ENCODE peak calls at places on chromosomes 6 and 20, in nine cellular contexts. J is ovary, T is lower leg skin, H is endothelial cell of umbilical vein, Q is heart left ventricle, V is A549, P is tibial nerve, Z is erythroblast, W is IMR-90. L is an unnamed sample.

GRCh38 chr6:156379946-156380707 is 397.1 kb upstream of the ARID1B start:
- DNase-seq in J (no peak), Z (no peak), V (no peak), Q (no peak), P (no peak), T (no peak), W (peak; percentile 59), H (peak; percentile 69), L (peak; percentile 32)

GRCh38 chr6:140138311-140138994 is 764.0 kb upstream of the CITED2 start:
- DNase-seq in H (peak; percentile 70), T (no peak), V (no peak), Z (no peak), J (no peak), Q (peak; percentile 19), W (no peak), P (no peak), L (no peak)

GRCh38 chr6:109002100-109002697 is 92.4 kb downstream of the SESN1 start:
- DNase-seq in W (peak; percentile 8), J (no peak), P (no peak), Q (no peak), T (no peak), H (no peak), V (no peak), Z (no peak), L (peak; percentile 34)

GRCh38 chr20:21101453-21102251 is 4.5 kb downstream of the LINC00237 start:
- DNase-seq in W (no peak), T (peak; percentile 86), Z (no peak), P (no peak), V (no peak), Q (no peak), J (peak; percentile 17), H (no peak), L (no peak)

GRCh38 chr20:50111120-50111828 is 1.7 kb downstream of the UBE2V1 start:
- DNase-seq in W (peak; percentile 73), J (no peak), T (peak; percentile 57), P (no peak), Z (peak; percentile 96), Q (no peak), H (no peak), V (no peak), L (no peak)

GRCh38 chr6:148221580-148221979 is 121.1 kb upstream of the SASH1 start:
- DNase-seq in Q (no peak), J (no peak), H (no peak), P (no peak), V (no peak), T (no peak), W (peak; percentile 24), Z (no peak), L (no peak)

GRCh38 chr6:43187821-43188220 is 5.8 kb downstream of the CUL9 start:
- DNase-seq in Z (no peak), J (no peak), Q (no peak), P (no peak), H (no peak), T (no peak), W (no peak), V (no peak), L (no peak)

GRCh38 chr6:155388546-155388945 is 67.1 kb downstream of the NOX3 start:
- DNase-seq in Q (no peak), H (no peak), T (no peak), P (no peak), W (peak; percentile 43), V (no peak), J (no peak), Z (no peak), L (no peak)

GRCh38 chr6:37731888-37732287 is 34.2 kb upstream of the MDGA1 start:
- DNase-seq in W (no peak), J (no peak), Q (no peak), P (no peak), T (no peak), H (no peak), Z (peak; percentile 40), V (peak; percentile 19), L (no peak)

GRCh38 chr20:31663838-31664695 is 26.4 kb downstream of the COX4I2 start:
- DNase-seq in P (no peak), V (peak; percentile 53), T (no peak), Z (no peak), W (no peak), H (no peak), J (no peak), Q (no peak), L (peak; percentile 88)

GRCh38 chr20:22921595-22922421 is 113.3 kb upstream of the SSTR4 start:
- DNase-seq in W (peak; percentile 8), J (no peak), P (no peak), Z (peak; percentile 25), V (peak; percentile 48), T (no peak), H (peak; percentile 56), Q (no peak), L (no peak)

GRCh38 chr20:32139947-32140346 is 30.4 kb downstream of the TM9SF4 start:
- DNase-seq in V (no peak), Q (no peak), H (no peak), T (no peak), Z (no peak), J (no peak), P (no peak), W (no peak), L (no peak)

DNA sequence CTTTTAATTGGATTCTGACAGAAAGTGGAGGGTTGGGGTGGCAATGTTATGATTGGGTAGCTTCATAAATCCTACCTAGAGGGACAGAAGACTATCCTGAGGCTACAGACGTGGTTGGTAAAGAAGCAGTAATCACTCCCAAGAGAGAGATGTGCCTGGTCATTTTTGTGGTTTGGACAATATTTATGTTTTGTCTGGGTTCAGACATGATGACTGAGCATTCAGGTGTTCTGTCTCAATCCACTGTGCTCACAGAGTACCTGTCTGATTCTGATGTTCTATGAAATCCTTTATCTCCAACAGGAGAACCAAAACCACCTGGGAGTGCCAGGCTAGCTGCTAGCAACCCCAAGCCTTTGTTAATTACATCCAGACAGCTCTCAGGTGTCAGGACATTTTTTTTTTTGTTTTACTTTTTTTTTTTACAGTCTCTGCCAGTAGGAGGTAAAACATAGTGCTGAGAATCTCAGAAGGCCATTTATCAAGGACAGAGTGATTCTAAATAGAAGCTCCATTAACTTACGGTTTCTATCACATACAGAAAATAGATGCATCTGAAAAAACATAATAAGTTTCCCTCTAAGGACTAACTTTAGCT is 1.6 kb upstream of the HLA-DQA1 start:
- DNase-seq in J (no peak), V (no peak), P (no peak), W (no peak), H (no peak), T (no peak), Q (no peak), Z (no peak), L (no peak)
- TF ChIP-seq POLR2A in J (no peak), V (no peak), P (no peak), W (no peak), H (no peak), T (no peak), Q (no peak), Z (no peak), L (no peak)

GRCh38 chr6:35725721-35726438 is 11.0 kb upstream of the ARMC12 start:
- DNase-seq in J (peak; percentile 62), W (no peak), V (peak; percentile 36), P (peak; percentile 62), H (no peak), Z (no peak), T (peak; percentile 95), Q (peak; percentile 77), L (peak; percentile 78)
- TF ChIP-seq POLR2A in J (peak; percentile 6), W (no peak), V (no peak), P (peak; percentile 14), H (no peak), Z (peak; percentile 89), T (no peak), Q (no peak), L (no peak)

GRCh38 chr20:10521068-10521834 is 86.1 kb downstream of the SLX4IP start:
- DNase-seq in Z (no peak), J (no peak), P (no peak), H (peak; percentile 77), Q (no peak), T (no peak), W (peak; percentile 89), V (peak; percentile 55), L (no peak)

GRCh38 chr20:10521836-10522235 is 86.7 kb downstream of the SLX4IP start:
- DNase-seq in W (no peak), P (no peak), Q (no peak), H (no peak), Z (no peak), J (no peak), T (no peak), V (no peak), L (no peak)

GRCh38 chr20:10524034-10524476 is 89.0 kb downstream of the SLX4IP start:
- DNase-seq in P (peak; percentile 52), Q (no peak), T (peak; percentile 91), J (peak; percentile 57), W (peak; percentile 41), H (no peak), Z (no peak), V (no peak), L (no peak)

GRCh38 chr20:10523438-10523837 is 88.3 kb downstream of the SLX4IP start:
- DNase-seq in W (no peak), V (no peak), T (no peak), J (no peak), P (no peak), H (no peak), Q (no peak), Z (no peak), L (no peak)

GRCh38 chr20:10522328-10522727 is 87.2 kb downstream of the SLX4IP start:
- DNase-seq in P (no peak), W (no peak), J (no peak), Z (no peak), H (peak; percentile 30), V (no peak), Q (no peak), T (no peak), L (no peak)
- TF ChIP-seq POLR2A in P (no peak), W (no peak), J (no peak), Z (no peak), H (no peak), V (no peak), Q (no peak), T (no peak), L (no peak)

GRCh38 chr6:130518588-130518987 is 152.8 kb downstream of the TMEM200A start:
- DNase-seq in Q (no peak), H (no peak), J (no peak), V (no peak), P (no peak), W (no peak), Z (no peak), T (no peak), L (no peak)
- TF ChIP-seq POLR2A in Q (no peak), H (no peak), J (no peak), V (no peak), P (no peak), W (no peak), Z (no peak), T (no peak), L (no peak)

DNA sequence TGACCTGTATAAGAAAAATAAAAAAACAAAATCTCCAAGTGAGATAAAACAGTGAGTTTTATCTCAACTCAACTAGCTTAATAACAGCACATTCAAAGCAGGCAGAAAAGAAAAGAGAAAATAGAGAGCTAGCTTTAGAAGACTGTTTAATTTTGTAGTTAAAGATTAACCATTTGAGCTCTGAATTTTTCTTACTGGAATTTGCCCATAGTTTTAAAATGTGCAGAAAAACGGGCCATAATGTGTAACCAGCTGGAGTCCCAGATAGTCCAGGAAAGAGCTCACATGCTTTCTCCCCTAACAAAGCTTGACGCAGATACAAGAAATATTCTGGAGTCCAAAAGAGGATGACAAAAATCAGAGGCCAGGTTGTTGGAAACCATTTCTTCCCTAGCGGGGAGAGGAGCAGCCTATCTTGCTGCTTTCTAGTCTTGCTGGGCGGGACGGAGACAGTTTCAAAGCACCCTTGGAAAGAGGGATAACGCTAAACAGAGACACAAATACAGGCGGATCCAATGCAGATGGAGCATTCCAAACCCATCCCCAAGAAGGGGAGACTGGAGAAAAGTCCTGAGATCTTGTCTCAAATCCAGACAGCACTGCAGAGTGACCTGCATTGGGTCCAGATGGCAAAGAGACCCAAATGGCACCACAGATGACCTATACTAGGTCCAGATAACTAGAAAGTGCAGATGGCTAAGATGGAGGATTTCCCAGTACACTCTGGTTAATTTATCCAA is 16.1 kb downstream of the TTK start:
- DNase-seq in Q (no peak), T (no peak), J (no peak), V (no peak), H (no peak), W (no peak), Z (no peak), P (no peak), L (no peak)
- TF ChIP-seq POLR2A in Q (no peak), T (no peak), J (no peak), V (no peak), H (no peak), W (no peak), Z (no peak), P (no peak), L (no peak)